ENCODE peak calls at places on chromosomes 7 and 10, in four cellular contexts. One of them, this sample, is unnamed.

GRCh38 chr10:74282853-74283205 is 131.8 kb downstream of the ADK start:
- DNase-seq in T-helper 2 cell: no peak
- DNase-seq in stimulated activated CD8-positive, alpha-beta memory T cell treated with anti-CD3 and anti-CD28 coated beads, Interleukin-7, amount 100 ng/mL, for 24 hours: no peak
- DNase-seq in HTR-8/SVneo: no peak
- DNase-seq in this sample: no peak

GRCh38 chr7:118214051-118214832 is 10.3 kb upstream of the ANKRD7 start:
- DNase-seq in stimulated activated CD8-positive, alpha-beta memory T cell treated with anti-CD3 and anti-CD28 coated beads, Interleukin-7, amount 100 ng/mL, for 24 hours: peak
- DNase-seq in T-helper 2 cell: peak
- DNase-seq in HTR-8/SVneo: no peak
- DNase-seq in this sample: peak

GRCh38 chr10:118844731-118845573 is 90.2 kb upstream of the CACUL1 start:
- DNase-seq in T-helper 2 cell: no peak
- DNase-seq in stimulated activated CD8-positive, alpha-beta memory T cell treated with anti-CD3 and anti-CD28 coated beads, Interleukin-7, amount 100 ng/mL, for 24 hours: no peak
- DNase-seq in HTR-8/SVneo: no peak
- DNase-seq in this sample: no peak

GRCh38 chr7:30933124-30933893 is 21.7 kb downstream of the AQP1 start:
- DNase-seq in T-helper 2 cell: no peak
- DNase-seq in HTR-8/SVneo: no peak
- DNase-seq in stimulated activated CD8-positive, alpha-beta memory T cell treated with anti-CD3 and anti-CD28 coated beads, Interleukin-7, amount 100 ng/mL, for 24 hours: no peak
- DNase-seq in this sample: no peak

GRCh38 chr7:98399462-98399861 is 1.4 kb downstream of the BAIAP2L1 start:
- DNase-seq in T-helper 2 cell: no peak
- DNase-seq in stimulated activated CD8-positive, alpha-beta memory T cell treated with anti-CD3 and anti-CD28 coated beads, Interleukin-7, amount 100 ng/mL, for 24 hours: no peak
- DNase-seq in HTR-8/SVneo: no peak
- DNase-seq in this sample: no peak

GRCh38 chr7:139526578-139527544 is 3.4 kb downstream of the CLEC2L start:
- DNase-seq in stimulated activated CD8-positive, alpha-beta memory T cell treated with anti-CD3 and anti-CD28 coated beads, Interleukin-7, amount 100 ng/mL, for 24 hours: no peak
- DNase-seq in HTR-8/SVneo: no peak
- DNase-seq in T-helper 2 cell: no peak
- DNase-seq in this sample: no peak

GRCh38 chr7:97026705-97027426 is 2.2 kb upstream of the DLX5 start:
- DNase-seq in HTR-8/SVneo: no peak
- DNase-seq in T-helper 2 cell: no peak
- DNase-seq in stimulated activated CD8-positive, alpha-beta memory T cell treated with anti-CD3 and anti-CD28 coated beads, Interleukin-7, amount 100 ng/mL, for 24 hours: no peak
- DNase-seq in this sample: no peak

GRCh38 chr10:14200645-14201534 is 129.8 kb downstream of the FRMD4A start:
- DNase-seq in HTR-8/SVneo: peak
- DNase-seq in stimulated activated CD8-positive, alpha-beta memory T cell treated with anti-CD3 and anti-CD28 coated beads, Interleukin-7, amount 100 ng/mL, for 24 hours: no peak
- DNase-seq in T-helper 2 cell: no peak
- DNase-seq in this sample: no peak

GRCh38 chr10:30819306-30820190 is 190.0 kb upstream of the LYZL2 start:
- DNase-seq in stimulated activated CD8-positive, alpha-beta memory T cell treated with anti-CD3 and anti-CD28 coated beads, Interleukin-7, amount 100 ng/mL, for 24 hours: no peak
- DNase-seq in HTR-8/SVneo: no peak
- DNase-seq in T-helper 2 cell: no peak
- DNase-seq in this sample: no peak

GRCh38 chr7:18004372-18004771 is 23.3 kb downstream of the PRPS1L1 start:
- DNase-seq in stimulated activated CD8-positive, alpha-beta memory T cell treated with anti-CD3 and anti-CD28 coated beads, Interleukin-7, amount 100 ng/mL, for 24 hours: no peak
- DNase-seq in HTR-8/SVneo: no peak
- DNase-seq in T-helper 2 cell: no peak
- DNase-seq in this sample: no peak

GRCh38 chr7:51589111-51589510 is 272.5 kb upstream of the COBL start:
- DNase-seq in T-helper 2 cell: no peak
- DNase-seq in stimulated activated CD8-positive, alpha-beta memory T cell treated with anti-CD3 and anti-CD28 coated beads, Interleukin-7, amount 100 ng/mL, for 24 hours: no peak
- DNase-seq in HTR-8/SVneo: no peak
- DNase-seq in this sample: no peak

GRCh38 chr7:18509491-18509890 is 13.9 kb downstream of the HDAC9 start:
- DNase-seq in T-helper 2 cell: no peak
- DNase-seq in HTR-8/SVneo: no peak
- DNase-seq in stimulated activated CD8-positive, alpha-beta memory T cell treated with anti-CD3 and anti-CD28 coated beads, Interleukin-7, amount 100 ng/mL, for 24 hours: no peak
- DNase-seq in this sample: no peak

GRCh38 chr10:79158402-79159097 is 89.8 kb downstream of the ZMIZ1 start:
- DNase-seq in T-helper 2 cell: no peak
- DNase-seq in HTR-8/SVneo: no peak
- DNase-seq in stimulated activated CD8-positive, alpha-beta memory T cell treated with anti-CD3 and anti-CD28 coated beads, Interleukin-7, amount 100 ng/mL, for 24 hours: no peak
- DNase-seq in this sample: no peak

GRCh38 chr7:11244149-11244548 is 270.5 kb downstream of the PHF14 start:
- DNase-seq in HTR-8/SVneo: no peak
- DNase-seq in T-helper 2 cell: no peak
- DNase-seq in stimulated activated CD8-positive, alpha-beta memory T cell treated with anti-CD3 and anti-CD28 coated beads, Interleukin-7, amount 100 ng/mL, for 24 hours: no peak
- DNase-seq in this sample: no peak

GRCh38 chr10:62961951-62962523 is 145.9 kb upstream of the EGR2 start:
- DNase-seq in stimulated activated CD8-positive, alpha-beta memory T cell treated with anti-CD3 and anti-CD28 coated beads, Interleukin-7, amount 100 ng/mL, for 24 hours: no peak
- DNase-seq in T-helper 2 cell: no peak
- DNase-seq in HTR-8/SVneo: no peak
- DNase-seq in this sample: no peak

GRCh38 chr10:71805776-71806705 is 32.7 kb upstream of the VSIR start:
- DNase-seq in stimulated activated CD8-positive, alpha-beta memory T cell treated with anti-CD3 and anti-CD28 coated beads, Interleukin-7, amount 100 ng/mL, for 24 hours: no peak
- DNase-seq in T-helper 2 cell: no peak
- DNase-seq in HTR-8/SVneo: no peak
- DNase-seq in this sample: no peak

GRCh38 chr10:98246911-98247820 is 20.8 kb downstream of the LOXL4 start:
- DNase-seq in T-helper 2 cell: no peak
- DNase-seq in stimulated activated CD8-positive, alpha-beta memory T cell treated with anti-CD3 and anti-CD28 coated beads, Interleukin-7, amount 100 ng/mL, for 24 hours: no peak
- DNase-seq in HTR-8/SVneo: no peak
- DNase-seq in this sample: no peak

GRCh38 chr7:135742371-135742770 is 6.2 kb downstream of the FAM180A start:
- DNase-seq in T-helper 2 cell: no peak
- DNase-seq in HTR-8/SVneo: no peak
- DNase-seq in stimulated activated CD8-positive, alpha-beta memory T cell treated with anti-CD3 and anti-CD28 coated beads, Interleukin-7, amount 100 ng/mL, for 24 hours: no peak
- DNase-seq in this sample: no peak

GRCh38 chr7:71817931-71818330 is 594.2 kb downstream of the CALN1 start:
- DNase-seq in T-helper 2 cell: no peak
- DNase-seq in stimulated activated CD8-positive, alpha-beta memory T cell treated with anti-CD3 and anti-CD28 coated beads, Interleukin-7, amount 100 ng/mL, for 24 hours: no peak
- DNase-seq in HTR-8/SVneo: no peak
- DNase-seq in this sample: no peak

GRCh38 chr10:84348860-84349259 is 20.5 kb downstream of the CCSER2 start:
- DNase-seq in T-helper 2 cell: no peak
- DNase-seq in HTR-8/SVneo: peak
- DNase-seq in stimulated activated CD8-positive, alpha-beta memory T cell treated with anti-CD3 and anti-CD28 coated beads, Interleukin-7, amount 100 ng/mL, for 24 hours: no peak
- DNase-seq in this sample: no peak

GRCh38 chr7:50393547-50394252 is 56.5 kb downstream of the FIGNL1 start:
- DNase-seq in stimulated activated CD8-positive, alpha-beta memory T cell treated with anti-CD3 and anti-CD28 coated beads, Interleukin-7, amount 100 ng/mL, for 24 hours: no peak
- DNase-seq in T-helper 2 cell: peak
- DNase-seq in HTR-8/SVneo: no peak
- DNase-seq in this sample: peak

GRCh38 chr7:67947191-67947590 is 950.6 kb downstream of the TYW1 start:
- DNase-seq in T-helper 2 cell: no peak
- DNase-seq in stimulated activated CD8-positive, alpha-beta memory T cell treated with anti-CD3 and anti-CD28 coated beads, Interleukin-7, amount 100 ng/mL, for 24 hours: no peak
- DNase-seq in HTR-8/SVneo: no peak
- DNase-seq in this sample: no peak

GRCh38 chr7:107384025-107384424 is 85.8 kb upstream of the GPR22 start:
- DNase-seq in stimulated activated CD8-positive, alpha-beta memory T cell treated with anti-CD3 and anti-CD28 coated beads, Interleukin-7, amount 100 ng/mL, for 24 hours: no peak
- DNase-seq in T-helper 2 cell: peak
- DNase-seq in HTR-8/SVneo: no peak
- DNase-seq in this sample: no peak

GRCh38 chr10:22481687-22482539 is 136.6 kb downstream of the SPAG6 start:
- DNase-seq in T-helper 2 cell: no peak
- DNase-seq in stimulated activated CD8-positive, alpha-beta memory T cell treated with anti-CD3 and anti-CD28 coated beads, Interleukin-7, amount 100 ng/mL, for 24 hours: no peak
- DNase-seq in HTR-8/SVneo: no peak
- DNase-seq in this sample: no peak

GRCh38 chr7:86958380-86958779 is 101.1 kb downstream of the ELAPOR2 start:
- DNase-seq in stimulated activated CD8-positive, alpha-beta memory T cell treated with anti-CD3 and anti-CD28 coated beads, Interleukin-7, amount 100 ng/mL, for 24 hours: no peak
- DNase-seq in T-helper 2 cell: no peak
- DNase-seq in HTR-8/SVneo: no peak
- DNase-seq in this sample: no peak

GRCh38 chr10:13395540-13395939 is 47.4 kb upstream of the SEPHS1 start:
- DNase-seq in T-helper 2 cell: no peak
- DNase-seq in HTR-8/SVneo: no peak
- DNase-seq in stimulated activated CD8-positive, alpha-beta memory T cell treated with anti-CD3 and anti-CD28 coated beads, Interleukin-7, amount 100 ng/mL, for 24 hours: no peak
- DNase-seq in this sample: no peak

GRCh38 chr10:78749200-78749599 is 319.6 kb upstream of the ZMIZ1 start:
- DNase-seq in HTR-8/SVneo: no peak
- DNase-seq in stimulated activated CD8-positive, alpha-beta memory T cell treated with anti-CD3 and anti-CD28 coated beads, Interleukin-7, amount 100 ng/mL, for 24 hours: no peak
- DNase-seq in T-helper 2 cell: no peak
- DNase-seq in this sample: no peak

GRCh38 chr10:84424731-84425165 is 96.4 kb downstream of the CCSER2 start:
- DNase-seq in T-helper 2 cell: peak
- DNase-seq in HTR-8/SVneo: peak
- DNase-seq in stimulated activated CD8-positive, alpha-beta memory T cell treated with anti-CD3 and anti-CD28 coated beads, Interleukin-7, amount 100 ng/mL, for 24 hours: no peak
- DNase-seq in this sample: no peak

GRCh38 chr7:79507161-79507560 is 53.7 kb upstream of the MAGI2 start:
- DNase-seq in HTR-8/SVneo: no peak
- DNase-seq in T-helper 2 cell: no peak
- DNase-seq in stimulated activated CD8-positive, alpha-beta memory T cell treated with anti-CD3 and anti-CD28 coated beads, Interleukin-7, amount 100 ng/mL, for 24 hours: no peak
- DNase-seq in this sample: no peak

This sample was measured in effector memory CD8-positive, alpha-beta T cell.